ENCODE peak calls at places on chromosomes 3 and 15, in nine cellular contexts. One of them, this sample, is unnamed.

GRCh38 chr3:53938645-53939044 is 47.0 kb upstream of the SELENOK start:
- DNase-seq in mesendoderm: no peak
- DNase-seq in neural progenitor cell: peak; percentile 75
- DNase-seq in mammary epithelial cell: peak; percentile 35
- DNase-seq in breast epithelium: no peak
- DNase-seq in suprapubic skin: no peak
- DNase-seq in right cardiac atrium: no peak
- DNase-seq in IMR-90: peak; percentile 52
- DNase-seq in adrenal gland: peak; percentile 51
- DNase-seq in this sample: no peak

GRCh38 chr3:38989932-38990510 is 61.7 kb downstream of the SCN11A start:
- DNase-seq in mesendoderm: peak; percentile 32
- DNase-seq in neural progenitor cell: no peak
- DNase-seq in mammary epithelial cell: no peak
- DNase-seq in breast epithelium: no peak
- DNase-seq in suprapubic skin: no peak
- DNase-seq in right cardiac atrium: no peak
- DNase-seq in IMR-90: no peak
- DNase-seq in adrenal gland: no peak
- DNase-seq in this sample: no peak

GRCh38 chr15:63915888-63916731 is 82.4 kb upstream of the HERC1 start:
- DNase-seq in mesendoderm: peak; percentile 73
- DNase-seq in neural progenitor cell: peak; percentile 78
- DNase-seq in mammary epithelial cell: no peak
- DNase-seq in breast epithelium: no peak
- DNase-seq in suprapubic skin: no peak
- DNase-seq in right cardiac atrium: no peak
- DNase-seq in IMR-90: peak; percentile 53
- DNase-seq in adrenal gland: no peak
- DNase-seq in this sample: no peak

GRCh38 chr3:141840737-141841544 is 35.5 kb upstream of the ATP1B3 start:
- DNase-seq in mesendoderm: peak; percentile 25
- DNase-seq in neural progenitor cell: no peak
- DNase-seq in mammary epithelial cell: peak; percentile 91
- DNase-seq in breast epithelium: no peak
- DNase-seq in suprapubic skin: peak; percentile 26
- DNase-seq in right cardiac atrium: no peak
- DNase-seq in IMR-90: no peak
- DNase-seq in adrenal gland: no peak
- DNase-seq in this sample: no peak

GRCh38 chr3:194312743-194313281 is 38.3 kb downstream of the CPN2 start:
- DNase-seq in mesendoderm: no peak
- DNase-seq in neural progenitor cell: peak; percentile 55
- DNase-seq in mammary epithelial cell: no peak
- DNase-seq in breast epithelium: peak; percentile 65
- DNase-seq in suprapubic skin: peak; percentile 86
- DNase-seq in right cardiac atrium: peak; percentile 79
- DNase-seq in IMR-90: peak; percentile 49
- DNase-seq in adrenal gland: peak; percentile 89
- DNase-seq in this sample: no peak

GRCh38 chr3:178152010-178152409 is 384.2 kb upstream of the KCNMB2 start:
- DNase-seq in mesendoderm: no peak
- DNase-seq in neural progenitor cell: no peak
- DNase-seq in mammary epithelial cell: no peak
- DNase-seq in breast epithelium: no peak
- DNase-seq in suprapubic skin: no peak
- DNase-seq in right cardiac atrium: no peak
- DNase-seq in IMR-90: no peak
- DNase-seq in adrenal gland: no peak
- DNase-seq in this sample: no peak

GRCh38 chr3:198106265-198106664 is 146.2 kb downstream of the LMLN start:
- DNase-seq in mesendoderm: no peak
- DNase-seq in neural progenitor cell: no peak
- DNase-seq in mammary epithelial cell: no peak
- DNase-seq in breast epithelium: no peak
- DNase-seq in suprapubic skin: no peak
- DNase-seq in right cardiac atrium: no peak
- DNase-seq in IMR-90: no peak
- DNase-seq in adrenal gland: no peak
- DNase-seq in this sample: no peak

GRCh38 chr15:91965501-91966180 is 112.1 kb downstream of the SLCO3A1 start:
- DNase-seq in mesendoderm: no peak
- DNase-seq in neural progenitor cell: no peak
- DNase-seq in mammary epithelial cell: peak; percentile 97
- DNase-seq in breast epithelium: peak; percentile 62
- DNase-seq in suprapubic skin: no peak
- DNase-seq in right cardiac atrium: no peak
- DNase-seq in IMR-90: peak; percentile 33
- DNase-seq in adrenal gland: peak; percentile 85
- DNase-seq in this sample: peak; percentile 91

GRCh38 chr3:107315136-107315535 is 62.1 kb upstream of the CCDC54 start:
- DNase-seq in mesendoderm: no peak
- DNase-seq in neural progenitor cell: no peak
- DNase-seq in mammary epithelial cell: no peak
- DNase-seq in breast epithelium: no peak
- DNase-seq in suprapubic skin: no peak
- DNase-seq in right cardiac atrium: no peak
- DNase-seq in IMR-90: peak; percentile 5
- DNase-seq in adrenal gland: no peak
- DNase-seq in this sample: no peak

GRCh38 chr3:2657408-2657807 is 452.8 kb downstream of the IL5RA start:
- DNase-seq in mesendoderm: no peak
- DNase-seq in neural progenitor cell: no peak
- DNase-seq in mammary epithelial cell: no peak
- DNase-seq in breast epithelium: no peak
- DNase-seq in suprapubic skin: no peak
- DNase-seq in right cardiac atrium: no peak
- DNase-seq in IMR-90: peak; percentile 95
- DNase-seq in adrenal gland: no peak
- DNase-seq in this sample: no peak

GRCh38 chr15:60905587-60905986 is 323.5 kb downstream of the RORA start:
- DNase-seq in mesendoderm: peak; percentile 34
- DNase-seq in neural progenitor cell: peak; percentile 45
- DNase-seq in mammary epithelial cell: no peak
- DNase-seq in breast epithelium: no peak
- DNase-seq in suprapubic skin: no peak
- DNase-seq in right cardiac atrium: no peak
- DNase-seq in IMR-90: no peak
- DNase-seq in adrenal gland: no peak
- DNase-seq in this sample: no peak

GRCh38 chr15:65286069-65286703 is 497 bp downstream of the PARP16 start:
- DNase-seq in mesendoderm: no peak
- DNase-seq in neural progenitor cell: peak; percentile 87
- DNase-seq in mammary epithelial cell: peak; percentile 48
- DNase-seq in breast epithelium: no peak
- DNase-seq in suprapubic skin: no peak
- DNase-seq in right cardiac atrium: peak; percentile 81
- DNase-seq in IMR-90: no peak
- DNase-seq in adrenal gland: no peak
- DNase-seq in this sample: peak; percentile 73

GRCh38 chr3:120102674-120103073 is 8.4 kb upstream of the GSK3B start:
- DNase-seq in mesendoderm: no peak
- DNase-seq in neural progenitor cell: no peak
- DNase-seq in mammary epithelial cell: peak; percentile 91
- DNase-seq in breast epithelium: no peak
- DNase-seq in suprapubic skin: no peak
- DNase-seq in right cardiac atrium: no peak
- DNase-seq in IMR-90: no peak
- DNase-seq in adrenal gland: no peak
- DNase-seq in this sample: no peak

GRCh38 chr3:108127301-108127988 is 36.6 kb upstream of the CD47 start:
- DNase-seq in mesendoderm: peak; percentile 32
- DNase-seq in neural progenitor cell: peak; percentile 5
- DNase-seq in mammary epithelial cell: peak; percentile 60
- DNase-seq in breast epithelium: no peak
- DNase-seq in suprapubic skin: no peak
- DNase-seq in right cardiac atrium: no peak
- DNase-seq in IMR-90: no peak
- DNase-seq in adrenal gland: no peak
- DNase-seq in this sample: no peak

GRCh38 chr3:10531031-10531430 is 25.6 kb upstream of the ATP2B2 start:
- DNase-seq in mesendoderm: no peak
- DNase-seq in neural progenitor cell: no peak
- DNase-seq in mammary epithelial cell: no peak
- DNase-seq in breast epithelium: no peak
- DNase-seq in suprapubic skin: peak; percentile 40
- DNase-seq in right cardiac atrium: no peak
- DNase-seq in IMR-90: no peak
- DNase-seq in adrenal gland: no peak
- DNase-seq in this sample: peak; percentile 7

GRCh38 chr3:126113733-126114132 is 29.8 kb upstream of the SLC41A3 start:
- DNase-seq in mesendoderm: peak; percentile 35
- DNase-seq in neural progenitor cell: peak; percentile 34
- DNase-seq in mammary epithelial cell: no peak
- DNase-seq in breast epithelium: no peak
- DNase-seq in suprapubic skin: peak; percentile 21
- DNase-seq in right cardiac atrium: no peak
- DNase-seq in IMR-90: no peak
- DNase-seq in adrenal gland: no peak
- DNase-seq in this sample: no peak

GRCh38 chr3:190513409-190514162 is at the start of gene IL1RAP:
- DNase-seq in mesendoderm: peak; percentile 91
- DNase-seq in neural progenitor cell: peak; percentile 96
- DNase-seq in mammary epithelial cell: peak; percentile 97
- DNase-seq in breast epithelium: peak; percentile 85
- DNase-seq in suprapubic skin: peak; percentile 92
- DNase-seq in right cardiac atrium: peak; percentile 96
- DNase-seq in IMR-90: peak; percentile 88
- DNase-seq in adrenal gland: peak; percentile 89
- DNase-seq in this sample: peak; percentile 94

GRCh38 chr3:149655826-149656599 is 1.8 kb downstream of the WWTR1 start:
- DNase-seq in mesendoderm: no peak
- DNase-seq in neural progenitor cell: no peak
- DNase-seq in mammary epithelial cell: no peak
- DNase-seq in breast epithelium: no peak
- DNase-seq in suprapubic skin: no peak
- DNase-seq in right cardiac atrium: no peak
- DNase-seq in IMR-90: no peak
- DNase-seq in adrenal gland: no peak
- DNase-seq in this sample: no peak
- H3K4me3 ChIP-seq in mesendoderm: peak overlapping the region; percentile 82
- H3K4me3 ChIP-seq in neural progenitor cell: peak overlapping the region; percentile 63
- H3K4me3 ChIP-seq in mammary epithelial cell: peak overlapping the region; percentile 60
- H3K4me3 ChIP-seq in breast epithelium: peak overlapping the region; percentile 89
- H3K4me3 ChIP-seq in suprapubic skin: peak overlapping the region; percentile 76
- H3K4me3 ChIP-seq in right cardiac atrium: peak overlapping the region; percentile 48
- H3K4me3 ChIP-seq in IMR-90: peak overlapping the region; percentile 70
- H3K4me3 ChIP-seq in adrenal gland: no peak overlapping the region
- H3K4me3 ChIP-seq in this sample: peak overlapping the region; percentile 81

DNA sequence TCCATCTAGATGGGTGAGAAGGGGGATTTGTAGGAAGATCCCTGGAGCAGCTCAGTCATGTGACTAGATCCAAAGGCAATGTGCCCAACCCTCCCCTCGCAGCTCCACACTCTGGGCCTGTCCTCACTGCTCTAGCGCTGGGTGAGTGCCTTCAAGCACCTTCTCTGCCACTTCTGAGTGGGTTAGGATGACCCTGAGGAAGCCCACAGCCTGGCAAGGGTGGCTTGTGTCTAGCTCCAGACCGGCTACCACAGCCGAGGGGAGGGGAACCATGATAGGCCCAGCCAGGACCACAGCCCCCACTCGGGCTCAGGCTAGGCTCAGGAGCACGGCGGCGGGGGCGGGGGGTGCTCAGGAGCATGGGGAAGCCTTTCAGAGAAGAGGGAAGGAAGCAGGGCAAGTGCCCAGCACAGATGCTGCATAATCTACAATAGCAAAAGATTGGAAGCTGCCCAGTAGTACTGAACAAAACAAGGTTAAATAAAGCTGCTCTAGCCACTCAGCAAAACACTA is 1.7 kb downstream of the SPATA12 start:
- DNase-seq in mesendoderm: peak; percentile 33
- DNase-seq in neural progenitor cell: peak; percentile 22
- DNase-seq in mammary epithelial cell: no peak
- DNase-seq in breast epithelium: no peak
- DNase-seq in suprapubic skin: peak; percentile 61
- DNase-seq in right cardiac atrium: no peak
- DNase-seq in IMR-90: no peak
- DNase-seq in adrenal gland: peak; percentile 38
- DNase-seq in this sample: no peak
- H3K4me1 ChIP-seq in mesendoderm: peaks cover 2% of the 10 kb centered on the region
- H3K4me1 ChIP-seq in neural progenitor cell: peaks cover 13% of the 10 kb centered on the region
- H3K4me1 ChIP-seq in mammary epithelial cell: peaks cover 30% of the 10 kb centered on the region
- H3K4me1 ChIP-seq in breast epithelium: no peaks in the 10 kb centered on the region
- H3K4me1 ChIP-seq in suprapubic skin: peaks cover 53% of the 10 kb centered on the region
- H3K4me1 ChIP-seq in right cardiac atrium: peaks cover 2% of the 10 kb centered on the region
- H3K4me1 ChIP-seq in IMR-90: peaks cover 2% of the 10 kb centered on the region
- H3K4me1 ChIP-seq in adrenal gland: peaks cover 27% of the 10 kb centered on the region
- H3K4me1 ChIP-seq in this sample: no peaks in the 10 kb centered on the region

GRCh38 chr3:196531418-196531817 is 16.3 kb upstream of the SMCO1 start:
- DNase-seq in mesendoderm: no peak
- DNase-seq in neural progenitor cell: no peak
- DNase-seq in mammary epithelial cell: no peak
- DNase-seq in breast epithelium: no peak
- DNase-seq in suprapubic skin: no peak
- DNase-seq in right cardiac atrium: no peak
- DNase-seq in IMR-90: no peak
- DNase-seq in adrenal gland: no peak
- DNase-seq in this sample: no peak

GRCh38 chr3:196525141-196525540 is 10.0 kb upstream of the SMCO1 start:
- DNase-seq in mesendoderm: no peak
- DNase-seq in neural progenitor cell: no peak
- DNase-seq in mammary epithelial cell: no peak
- DNase-seq in breast epithelium: no peak
- DNase-seq in suprapubic skin: no peak
- DNase-seq in right cardiac atrium: no peak
- DNase-seq in IMR-90: no peak
- DNase-seq in adrenal gland: no peak
- DNase-seq in this sample: no peak

GRCh38 chr3:196533260-196533681 is 18.1 kb upstream of the SMCO1 start:
- DNase-seq in mesendoderm: peak; percentile 76
- DNase-seq in neural progenitor cell: peak; percentile 42
- DNase-seq in mammary epithelial cell: no peak
- DNase-seq in breast epithelium: no peak
- DNase-seq in suprapubic skin: no peak
- DNase-seq in right cardiac atrium: no peak
- DNase-seq in IMR-90: no peak
- DNase-seq in adrenal gland: no peak
- DNase-seq in this sample: no peak

GRCh38 chr3:196524527-196524926 is 9.4 kb upstream of the SMCO1 start:
- DNase-seq in mesendoderm: peak; percentile 57
- DNase-seq in neural progenitor cell: peak; percentile 30
- DNase-seq in mammary epithelial cell: no peak
- DNase-seq in breast epithelium: no peak
- DNase-seq in suprapubic skin: no peak
- DNase-seq in right cardiac atrium: no peak
- DNase-seq in IMR-90: peak; percentile 17
- DNase-seq in adrenal gland: no peak
- DNase-seq in this sample: no peak

GRCh38 chr3:196528639-196529233 is 13.6 kb upstream of the SMCO1 start:
- DNase-seq in mesendoderm: peak; percentile 79
- DNase-seq in neural progenitor cell: peak; percentile 88
- DNase-seq in mammary epithelial cell: peak; percentile 57
- DNase-seq in breast epithelium: peak; percentile 30
- DNase-seq in suprapubic skin: peak; percentile 73
- DNase-seq in right cardiac atrium: peak; percentile 89
- DNase-seq in IMR-90: peak; percentile 26
- DNase-seq in adrenal gland: peak; percentile 61
- DNase-seq in this sample: no peak
- H3K4me3 ChIP-seq in mesendoderm: peak overlapping the region; percentile 30
- H3K4me3 ChIP-seq in neural progenitor cell: peak overlapping the region; percentile 51
- H3K4me3 ChIP-seq in mammary epithelial cell: peak overlapping the region; percentile 52
- H3K4me3 ChIP-seq in breast epithelium: peak overlapping the region; percentile 65
- H3K4me3 ChIP-seq in suprapubic skin: peak overlapping the region; percentile 48
- H3K4me3 ChIP-seq in right cardiac atrium: peak overlapping the region; percentile 36
- H3K4me3 ChIP-seq in IMR-90: peak overlapping the region; percentile 44
- H3K4me3 ChIP-seq in adrenal gland: no peak overlapping the region
- H3K4me3 ChIP-seq in this sample: peak overlapping the region; percentile 37

GRCh38 chr3:57006949-57007419 is 53.5 kb upstream of the SPATA12 start:
- DNase-seq in mesendoderm: peak; percentile 51
- DNase-seq in neural progenitor cell: no peak
- DNase-seq in mammary epithelial cell: peak; percentile 95
- DNase-seq in breast epithelium: peak; percentile 78
- DNase-seq in suprapubic skin: no peak
- DNase-seq in right cardiac atrium: no peak
- DNase-seq in IMR-90: peak; percentile 34
- DNase-seq in adrenal gland: no peak
- DNase-seq in this sample: no peak
- H3K4me1 ChIP-seq in mesendoderm: peaks cover 2% of the 10 kb centered on the region
- H3K4me1 ChIP-seq in neural progenitor cell: peaks cover 9% of the 10 kb centered on the region
- H3K4me1 ChIP-seq in mammary epithelial cell: peaks cover 40% of the 10 kb centered on the region
- H3K4me1 ChIP-seq in breast epithelium: peaks cover 22% of the 10 kb centered on the region
- H3K4me1 ChIP-seq in suprapubic skin: peaks cover 80% of the 10 kb centered on the region
- H3K4me1 ChIP-seq in right cardiac atrium: peaks cover 5% of the 10 kb centered on the region
- H3K4me1 ChIP-seq in IMR-90: peaks cover 24% of the 10 kb centered on the region
- H3K4me1 ChIP-seq in adrenal gland: peaks cover 36% of the 10 kb centered on the region
- H3K4me1 ChIP-seq in this sample: peaks cover 24% of the 10 kb centered on the region